ENCODE peak calls at places on chromosomes 1 and 21, in five cellular contexts. U, B, I, S and J are unnamed samples.

GRCh38 chr1:7948950-7949349 is 8.3 kb upstream of the TNFRSF9 start:
- DNase-seq in U (peak; percentile 83), B (peak; percentile 91), I (peak; percentile 81), S (peak; percentile 83), J (peak; percentile 57)

GRCh38 chr1:67760030-67760821 is 73.0 kb downstream of the GNG12 start:
- DNase-seq in U (peak; percentile 65), B (peak; percentile 61), I (peak; percentile 79), S (peak; percentile 82), J (no peak)

GRCh38 chr1:10338047-10338446 is 60.8 kb upstream of the PGD start:
- DNase-seq in U (peak; percentile 49), B (no peak), I (peak; percentile 54), S (peak; percentile 50), J (no peak)

GRCh38 chr1:95035536-95035935 is 37.2 kb downstream of the ALG14 start:
- DNase-seq in U (peak; percentile 82), B (peak; percentile 95), I (peak; percentile 90), S (peak; percentile 96), J (peak; percentile 63)

GRCh38 chr1:184517130-184517529 is 130.3 kb downstream of the C1orf21 start:
- DNase-seq in U (no peak), B (no peak), I (no peak), S (no peak), J (no peak)

GRCh38 chr1:179154437-179154836 is 72.6 kb downstream of the TOR3A start:
- DNase-seq in U (no peak), B (no peak), I (no peak), S (no peak), J (no peak)

GRCh38 chr1:15680131-15680530 is 4.0 kb upstream of the PLEKHM2 start:
- DNase-seq in U (peak; percentile 76), B (peak; percentile 58), I (peak; percentile 91), S (peak; percentile 87), J (peak; percentile 42)

GRCh38 chr1:180927841-180928240 is 15.1 kb downstream of the KIAA1614 start:
- DNase-seq in U (no peak), B (no peak), I (no peak), S (no peak), J (no peak)

GRCh38 chr21:45226540-45227326 is 61.0 kb downstream of the POFUT2 start:
- DNase-seq in U (no peak), B (peak; percentile 9), I (peak; percentile 43), S (no peak), J (no peak)

GRCh38 chr1:22139066-22139594 is 3.8 kb downstream of the WNT4 start:
- DNase-seq in U (no peak), B (no peak), I (no peak), S (no peak), J (no peak)

GRCh38 chr1:78834201-78834741 is 172.3 kb downstream of the ADGRL4 start:
- DNase-seq in U (peak; percentile 65), B (no peak), I (peak; percentile 20), S (no peak), J (no peak)

GRCh38 chr1:1989102-1989542 is 14.5 kb downstream of the CFAP74 start:
- DNase-seq in U (no peak), B (no peak), I (no peak), S (peak; percentile 28), J (no peak)

GRCh38 chr21:33478858-33479678 is 706 bp downstream of the TMEM50B start:
- DNase-seq in U (peak; percentile 53), B (no peak), I (peak; percentile 46), S (peak; percentile 36), J (no peak)

GRCh38 chr1:160342520-160342919 is 530 bp downstream of the COPA start:
- DNase-seq in U (no peak), B (no peak), I (peak; percentile 37), S (peak; percentile 19), J (no peak)

GRCh38 chr1:173392895-173393654 is 84.1 kb upstream of the PRDX6 start:
- DNase-seq in U (peak; percentile 86), B (peak; percentile 82), I (peak; percentile 96), S (peak; percentile 96), J (peak; percentile 70)

GRCh38 chr1:7150951-7151350 is 365.7 kb downstream of the CAMTA1 start:
- DNase-seq in U (no peak), B (no peak), I (no peak), S (no peak), J (no peak)

GRCh38 chr1:54222711-54223110 is 22.7 kb downstream of the MRPL37 start:
- DNase-seq in U (no peak), B (no peak), I (no peak), S (no peak), J (no peak)

GRCh38 chr1:164466429-164466828 is 92.6 kb upstream of the PBX1 start:
- DNase-seq in U (peak; percentile 79), B (no peak), I (no peak), S (no peak), J (no peak)

GRCh38 chr1:1088801-1089680 is 14.9 kb upstream of the RNF223 start:
- DNase-seq in U (no peak), B (no peak), I (no peak), S (no peak), J (no peak)

GRCh38 chr1:216045400-216045799 is 377.8 kb downstream of the USH2A start:
- DNase-seq in U (peak; percentile 76), B (peak; percentile 88), I (peak; percentile 97), S (peak; percentile 74), J (peak; percentile 95)

GRCh38 chr1:115237023-115237422 is 101.0 kb downstream of the NGF start:
- DNase-seq in U (no peak), B (no peak), I (no peak), S (peak; percentile 24), J (no peak)

GRCh38 chr1:170483041-170483440 is 48.9 kb upstream of the GORAB start:
- DNase-seq in U (no peak), B (no peak), I (peak; percentile 45), S (no peak), J (peak; percentile 39)

GRCh38 chr1:47225430-47226100 is 6.5 kb downstream of the TAL1 start:
- DNase-seq in U (peak; percentile 22), B (no peak), I (no peak), S (no peak), J (no peak)

GRCh38 chr1:52554267-52554640 is 1.4 kb upstream of the TUT4 start:
- DNase-seq in U (no peak), B (no peak), I (no peak), S (no peak), J (no peak)

GRCh38 chr1:231949277-231950122 is 322.9 kb downstream of the DISC1 start:
- DNase-seq in U (no peak), B (no peak), I (no peak), S (no peak), J (no peak)